ENCODE peak calls at places on chromosome 12, in four cellular contexts. J, W, Q and M are unnamed samples.
A peak's percentile ranks its signal among the peaks of the same experiment; 100 is the strongest.

GRCh38 chr12:48194780-48195179 is 8.3 kb downstream of the OR10AD1 start:
- DNase-seq in J (peak; percentile 43), Q (no peak), W (no peak), M (no peak)

GRCh38 chr12:121537814-121538698 is 42.8 kb downstream of the KDM2B start:
- DNase-seq in J (no peak), Q (peak; percentile 34), W (no peak), M (peak; percentile 75)

GRCh38 chr12:57758566-57759359 is 3.9 kb downstream of the MARCHF9 start:
- DNase-seq in Q (no peak), J (no peak), W (no peak), M (no peak)

GRCh38 chr12:68813242-68813593 is 5.2 kb downstream of the MDM2 start:
- DNase-seq in J (no peak), W (no peak), Q (no peak), M (no peak)

GRCh38 chr12:63179224-63179623 is 28.2 kb upstream of the AVPR1A start:
- DNase-seq in W (no peak), Q (no peak), J (no peak), M (no peak)

GRCh38 chr12:120037851-120038250 is 48.8 kb downstream of the BICDL1 start:
- DNase-seq in W (no peak), J (peak; percentile 4), Q (no peak), M (no peak)

GRCh38 chr12:22039361-22039760 is 6.7 kb upstream of the CMAS start:
- DNase-seq in J (no peak), Q (no peak), W (no peak), M (no peak)

GRCh38 chr12:1583421-1584078 is 10.8 kb downstream of the FBXL14 start:
- DNase-seq in J (peak; percentile 79), W (no peak), Q (peak; percentile 81), M (no peak)

GRCh38 chr12:15797818-15798217 is 8.6 kb upstream of the EPS8 start:
- DNase-seq in J (no peak), W (no peak), Q (no peak), M (no peak)

GRCh38 chr12:22672951-22673350 is 48.0 kb downstream of the ETNK1 start:
- DNase-seq in Q (no peak), J (peak; percentile 87), W (no peak), M (no peak)

GRCh38 chr12:20985399-20985798 is 145.6 kb upstream of the SLCO1B1 start:
- DNase-seq in W (no peak), J (no peak), Q (no peak), M (no peak)

GRCh38 chr12:130203151-130203550 is 40.9 kb downstream of the FZD10 start:
- DNase-seq in W (no peak), J (no peak), Q (no peak), M (no peak)

GRCh38 chr12:124053855-124054254 is 80.8 kb downstream of the ZNF664 start:
- DNase-seq in W (no peak), J (peak; percentile 75), Q (peak; percentile 78), M (no peak)

GRCh38 chr12:107349008-107349747 is 255.8 kb upstream of the CRY1 start:
- DNase-seq in J (peak; percentile 96), Q (no peak), W (no peak), M (no peak)

GRCh38 chr12:18320036-18320617 is 58.8 kb downstream of the PIK3C2G start:
- DNase-seq in Q (no peak), J (peak; percentile 89), W (no peak), M (no peak)

DNA sequence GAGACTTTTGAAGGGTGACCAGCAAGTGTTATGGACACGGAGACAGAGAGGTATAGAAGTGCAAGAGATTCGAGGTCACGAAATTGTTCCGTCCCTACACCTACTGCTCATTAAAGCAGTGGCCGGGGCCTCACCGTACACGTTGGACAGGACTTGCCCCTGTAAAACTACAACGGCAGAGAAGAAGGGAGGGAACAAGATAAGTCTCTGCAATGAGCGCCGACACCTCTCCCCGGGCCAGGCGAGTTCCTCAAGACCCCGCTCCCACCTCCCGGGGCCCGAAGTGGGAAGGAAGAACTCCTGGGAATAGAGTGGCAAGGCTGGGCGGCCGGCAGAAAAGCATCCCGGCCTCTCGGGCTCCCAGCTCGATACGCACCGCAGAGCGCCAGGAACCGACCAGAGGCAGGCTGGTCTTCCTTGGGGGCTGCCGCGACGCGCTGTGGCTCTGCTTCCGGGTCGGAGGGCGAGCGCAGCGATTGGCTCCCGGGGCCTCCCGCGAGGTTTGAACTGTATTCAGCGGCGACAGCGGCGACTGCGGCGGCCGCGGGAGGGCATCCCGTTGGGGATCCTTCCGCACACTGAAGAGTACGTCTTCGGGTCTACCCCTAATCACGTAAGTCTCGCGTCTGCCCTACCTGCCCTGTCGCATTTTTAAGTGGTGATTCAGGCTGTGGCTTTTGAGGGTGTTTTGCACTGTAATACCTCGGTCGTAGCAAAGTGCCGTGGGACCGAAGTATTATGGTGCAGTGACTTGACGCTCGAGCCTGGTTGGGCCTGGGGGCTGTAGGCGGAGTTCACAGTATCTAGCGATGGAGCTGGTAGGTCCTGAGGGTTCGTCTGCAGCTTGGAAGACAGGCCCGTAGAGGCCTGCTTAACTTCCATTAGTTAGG is at the start of the genes NUP37 and PARPBP:
- DNase-seq in Q (peak; percentile 86), W (peak; percentile 93), J (peak; percentile 86), M (peak; percentile 96)
- TF ChIP-seq CTCF in Q (no peak), W (no peak), J (no peak), M (peak; percentile 1)

GRCh38 chr12:116726749-116727148 is 11.1 kb downstream of the SPRING1 start:
- DNase-seq in W (no peak), J (peak; percentile 15), Q (no peak), M (no peak)
- H3K27ac ChIP-seq in W (no peak overlapping the region), J (no peak overlapping the region), Q (no peak overlapping the region), M (no peak overlapping the region)

GRCh38 chr12:93570552-93571359 is 1.7 kb upstream of the SOCS2 start:
- DNase-seq in J (peak; percentile 92), Q (peak; percentile 95), W (peak; percentile 98), M (peak; percentile 99)
- TF ChIP-seq CTCF in J (no peak), Q (no peak), W (peak; percentile 6), M (peak; percentile 6)

DNA sequence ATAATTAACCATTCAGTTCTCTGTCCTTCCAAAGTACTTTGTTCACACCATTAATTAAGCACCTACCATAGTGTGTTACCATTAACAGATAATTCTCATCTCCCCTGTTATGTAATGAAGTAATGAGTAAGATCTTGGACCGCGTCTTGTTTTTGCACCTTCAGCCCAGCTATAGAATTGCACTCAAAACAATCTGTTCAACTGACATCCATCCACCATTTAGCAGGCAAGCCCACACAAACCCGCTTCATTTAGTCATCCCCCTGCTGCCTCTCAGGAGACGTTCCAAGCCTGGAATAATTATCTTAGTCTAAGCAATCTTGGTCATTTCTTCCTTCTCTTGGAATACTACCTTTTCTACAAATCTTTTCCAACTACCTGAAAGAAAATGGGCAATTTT is 74.4 kb downstream of the DUSP16 start:
- DNase-seq in J (no peak), W (no peak), Q (no peak), M (no peak)
- H3K27ac ChIP-seq in J (no peak overlapping the region), W (peak overlapping the region; percentile 96), Q (no peak overlapping the region), M (no peak overlapping the region)

DNA sequence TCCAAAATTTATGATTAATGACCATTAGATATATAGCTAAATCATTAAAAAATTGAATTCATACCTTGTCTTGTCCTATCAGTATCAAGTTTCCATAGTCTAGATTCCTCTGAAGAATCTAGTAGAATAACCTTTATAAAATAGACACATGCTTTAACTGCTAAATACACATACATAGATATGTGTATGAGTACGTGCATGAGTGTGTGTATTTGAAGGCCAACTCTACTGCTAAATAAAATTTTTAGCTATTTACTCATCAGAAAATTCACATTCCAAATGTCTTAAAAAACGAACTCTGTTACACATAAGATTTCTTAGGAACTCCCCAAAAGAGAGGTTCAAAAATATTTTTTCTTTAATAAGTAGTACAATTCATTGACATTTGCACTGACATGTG is 233.0 kb downstream of the SSPN start:
- DNase-seq in J (peak; percentile 39), Q (no peak), W (no peak), M (no peak)
- TF ChIP-seq CTCF in J (no peak), Q (no peak), W (no peak), M (no peak)